ENCODE peak calls at places on chromosomes 11 and 22, in eight cellular contexts. R, N, L, F, U, A, Z and V are unnamed samples.

GRCh38 chr22:43126506-43127165 is 16.1 kb downstream of the BIK start:
- DNase-seq in Z (no peak), R (peak; percentile 83), A (no peak), N (peak; percentile 83), U (no peak), L (no peak), F (no peak), V (no peak)

GRCh38 chr11:88377151-88377550 is 39.6 kb upstream of the CTSC start:
- DNase-seq in Z (no peak), U (no peak), F (no peak), R (peak; percentile 28), N (no peak), L (no peak), A (no peak), V (no peak)

GRCh38 chr22:49086606-49087157 is 741.0 kb downstream of the BRD1 start:
- DNase-seq in F (no peak), L (no peak), Z (no peak), A (no peak), R (no peak), N (no peak), U (no peak), V (no peak)

GRCh38 chr22:50208939-50209892 is 8.4 kb downstream of the SELENOO start:
- DNase-seq in N (no peak), R (no peak), L (no peak), Z (no peak), A (no peak), U (peak; percentile 5), F (no peak), V (no peak)

GRCh38 chr11:7538023-7538422 is 24.2 kb downstream of the PPFIBP2 start:
- DNase-seq in U (no peak), R (peak; percentile 74), F (peak; percentile 82), Z (peak; percentile 50), L (no peak), A (no peak), N (no peak), V (peak; percentile 21)

GRCh38 chr11:115069599-115069998 is 391.3 kb downstream of the NXPE2 start:
- DNase-seq in R (no peak), F (no peak), N (no peak), U (no peak), L (peak; percentile 24), A (no peak), Z (no peak), V (no peak)

GRCh38 chr11:78655561-78655960 is 80.9 kb upstream of the NARS2 start:
- DNase-seq in A (no peak), N (no peak), Z (no peak), R (no peak), F (no peak), L (no peak), U (no peak), V (no peak)

GRCh38 chr11:62140302-62141110 is 16.7 kb downstream of the INCENP start:
- DNase-seq in A (peak; percentile 11), R (no peak), N (no peak), F (no peak), L (no peak), Z (no peak), U (no peak), V (no peak)

GRCh38 chr22:29315286-29316195 is at the start of gene RASL10A:
- DNase-seq in R (peak; percentile 43), U (no peak), Z (no peak), F (no peak), N (no peak), L (no peak), A (no peak), V (no peak)

GRCh38 chr11:68012843-68013610 is 2.9 kb downstream of the ALDH3B1 start:
- DNase-seq in N (peak; percentile 98), R (peak; percentile 98), Z (peak; percentile 76), U (no peak), F (no peak), A (no peak), L (no peak), V (no peak)

GRCh38 chr22:32527756-32528155 is 53.1 kb downstream of the FBXO7 start:
- DNase-seq in A (no peak), R (no peak), Z (no peak), F (no peak), U (no peak), L (no peak), N (no peak), V (no peak)